ENCODE peak calls at places on chromosomes 16 and 17, in seven cellular contexts. N, A, M, T, W, D and E are unnamed samples.

GRCh38 chr17:82684207-82684903 is 14.1 kb downstream of the RAB40B start:
- DNase-seq in M (no peak), D (no peak), N (no peak), A (no peak), T (no peak), W (no peak), E (no peak)

GRCh38 chr17:79529661-79530081 is 81.2 kb downstream of the RBFOX3 start:
- DNase-seq in A (no peak), N (no peak), W (no peak), T (no peak), D (no peak), M (no peak), E (no peak)

GRCh38 chr17:68197997-68198930 is 49.6 kb upstream of the AMZ2 start:
- DNase-seq in M (no peak), A (peak), W (no peak), D (no peak), N (peak), T (peak), E (no peak)

GRCh38 chr16:14302399-14303181 is 231.5 kb downstream of the MRTFB start:
- DNase-seq in T (no peak), M (peak), N (no peak), W (no peak), A (peak), D (no peak), E (no peak)

GRCh38 chr16:14528306-14528948 is 101.6 kb downstream of the PARN start:
- DNase-seq in A (no peak), M (no peak), W (no peak), D (no peak), N (no peak), T (no peak), E (no peak)

GRCh38 chr17:74842146-74842598 is 17.5 kb downstream of the GRIN2C start:
- DNase-seq in W (no peak), M (no peak), A (no peak), N (peak), D (no peak), T (no peak), E (no peak)

GRCh38 chr17:18141210-18141803 is 32.8 kb downstream of the MYO15A start:
- DNase-seq in D (peak), M (no peak), A (peak), N (peak), W (peak), T (peak), E (no peak)

GRCh38 chr17:71402661-71403141 is 718.1 kb upstream of the SOX9 start:
- DNase-seq in W (no peak), A (no peak), T (peak), M (no peak), N (no peak), D (no peak), E (no peak)

GRCh38 chr16:86722970-86723369 is 144.6 kb downstream of the FOXL1 start:
- DNase-seq in M (no peak), T (no peak), A (no peak), N (no peak), D (no peak), W (no peak), E (no peak)

GRCh38 chr16:68800257-68800875 is 43.0 kb upstream of the TANGO6 start:
- DNase-seq in D (peak), A (peak), M (peak), T (peak), N (peak), W (peak), E (peak)

GRCh38 chr17:15281909-15282308 is 16.8 kb upstream of the PMP22 start:
- DNase-seq in D (no peak), N (no peak), M (no peak), T (no peak), A (no peak), W (no peak), E (no peak)

GRCh38 chr16:9014389-9014788 is 50.7 kb upstream of the USP7 start:
- DNase-seq in M (no peak), D (no peak), A (no peak), W (no peak), N (no peak), T (no peak), E (no peak)

GRCh38 chr17:81616877-81617276 is 20.0 kb downstream of the NPLOC4 start:
- DNase-seq in A (no peak), M (no peak), D (no peak), W (no peak), N (no peak), T (no peak), E (no peak)

GRCh38 chr17:59839646-59840328 is 53.0 kb downstream of the TUBD1 start:
- DNase-seq in W (no peak), M (no peak), T (no peak), A (no peak), D (no peak), N (no peak), E (no peak)

GRCh38 chr17:81035389-81036127 is 607 bp downstream of the BAIAP2 start:
- DNase-seq in N (no peak), W (no peak), M (no peak), T (no peak), D (no peak), A (peak), E (no peak)

GRCh38 chr17:4142107-4142900 is 526 bp downstream of the ZZEF1 start:
- DNase-seq in N (no peak), T (peak), W (peak), A (peak), D (no peak), M (no peak), E (no peak)

GRCh38 chr16:86809458-86809955 is 231.2 kb downstream of the FOXL1 start:
- DNase-seq in T (peak), N (no peak), M (no peak), W (no peak), D (no peak), A (peak), E (no peak)

GRCh38 chr17:58575511-58575910 is 61.1 kb upstream of the MTMR4 start:
- DNase-seq in A (no peak), W (no peak), N (no peak), M (no peak), T (peak), D (no peak), E (no peak)